ENCODE peak calls at places on chromosomes 2 and 18, in seven cellular contexts. Q is breast epithelium, M is sigmoid colon, O is HCT116, E is suprapubic skin, R is spleen, F is H1. N is an unnamed sample.

GRCh38 chr2:133026536-133027177 is 356.7 kb upstream of the LYPD1 start:
- DNase-seq in O (no peak), E (no peak), R (no peak), M (no peak), Q (no peak), F (peak), N (no peak)

GRCh38 chr2:25482341-25482740 is 140.6 kb upstream of the DNMT3A start:
- DNase-seq in Q (no peak), O (no peak), F (no peak), M (no peak), R (no peak), E (no peak), N (no peak)

GRCh38 chr2:163652741-163653140 is 83.1 kb downstream of the FIGN start:
- DNase-seq in O (no peak), Q (no peak), E (no peak), F (no peak), M (no peak), R (no peak), N (no peak)

GRCh38 chr18:78980279-78980771 is 707 bp downstream of the SALL3 start:
- DNase-seq in R (no peak), Q (no peak), F (no peak), M (no peak), E (no peak), O (no peak), N (no peak)

GRCh38 chr2:120758181-120759048 is 22.7 kb downstream of the GLI2 start:
- DNase-seq in O (no peak), M (peak), Q (no peak), E (peak), R (peak), F (no peak), N (no peak)

GRCh38 chr18:12779456-12779855 is 76.6 kb downstream of the PSMG2 start:
- DNase-seq in M (no peak), F (no peak), R (peak), Q (no peak), E (no peak), O (no peak), N (no peak)

GRCh38 chr2:166897666-166898065 is 9.4 kb downstream of the XIRP2 start:
- DNase-seq in Q (no peak), O (no peak), M (no peak), E (no peak), F (no peak), R (no peak), N (no peak)

GRCh38 chr2:18585526-18585925 is 3.8 kb downstream of the NT5C1B start:
- DNase-seq in Q (no peak), E (no peak), M (no peak), F (no peak), R (no peak), O (no peak), N (no peak)

GRCh38 chr2:56519806-56520205 is 336.0 kb downstream of the CCDC85A start:
- DNase-seq in E (no peak), O (no peak), M (no peak), R (no peak), Q (no peak), F (no peak), N (no peak)

GRCh38 chr2:45913539-45913938 is 262.1 kb downstream of the PRKCE start:
- DNase-seq in O (no peak), F (no peak), E (no peak), R (no peak), Q (no peak), M (no peak), N (no peak)

GRCh38 chr2:170930132-170931109 is 1.4 kb downstream of the GORASP2 start:
- DNase-seq in Q (peak), M (no peak), E (no peak), R (peak), F (no peak), O (peak), N (peak)

GRCh38 chr2:42369551-42370229 is 8.7 kb upstream of the COX7A2L start:
- DNase-seq in E (no peak), M (no peak), O (no peak), Q (no peak), R (no peak), F (no peak), N (no peak)

GRCh38 chr2:101272045-101272784 is 19.5 kb downstream of the CNOT11 start:
- DNase-seq in R (no peak), E (no peak), M (no peak), O (no peak), F (no peak), Q (no peak), N (peak)

GRCh38 chr2:69181806-69182427 is 168.9 kb downstream of the ANTXR1 start:
- DNase-seq in F (no peak), O (no peak), M (no peak), Q (no peak), E (no peak), R (no peak), N (no peak)

GRCh38 chr2:156125018-156125417 is 207.5 kb downstream of the NR4A2 start:
- DNase-seq in E (no peak), F (peak), Q (no peak), M (no peak), O (no peak), R (no peak), N (no peak)

GRCh38 chr2:69615078-69615630 is 28.4 kb downstream of the AAK1 start:
- DNase-seq in F (no peak), E (no peak), R (no peak), M (no peak), O (no peak), Q (no peak), N (no peak)

GRCh38 chr2:160252278-160252887 is 52.3 kb upstream of the ITGB6 start:
- DNase-seq in Q (no peak), F (no peak), R (no peak), O (peak), M (no peak), E (no peak), N (no peak)

GRCh38 chr2:59177748-59178147 is 936.6 kb upstream of the FANCL start:
- DNase-seq in E (no peak), F (no peak), M (no peak), R (no peak), Q (no peak), O (no peak), N (no peak)

GRCh38 chr2:223668302-223668998 is 66.3 kb upstream of the SCG2 start:
- DNase-seq in E (no peak), M (no peak), O (no peak), F (no peak), R (no peak), Q (no peak), N (no peak)

GRCh38 chr2:85457877-85458316 is 39.4 kb downstream of the SH2D6 start:
- DNase-seq in O (peak), R (peak), M (peak), E (no peak), F (no peak), Q (no peak), N (no peak)

GRCh38 chr2:72893594-72894319 is 6.5 kb downstream of the SPR start:
- DNase-seq in O (no peak), E (no peak), M (no peak), Q (no peak), R (no peak), F (no peak), N (peak)

GRCh38 chr2:190810981-190811587 is 69.5 kb upstream of the GLS start:
- DNase-seq in M (no peak), E (no peak), R (no peak), F (no peak), O (no peak), Q (no peak), N (no peak)

GRCh38 chr2:190809139-190809764 is 71.4 kb upstream of the GLS start:
- DNase-seq in R (no peak), M (no peak), Q (no peak), O (no peak), E (no peak), F (no peak), N (no peak)

GRCh38 chr2:190805843-190806242 is 74.8 kb upstream of the GLS start:
- DNase-seq in Q (no peak), M (no peak), R (no peak), E (no peak), O (no peak), F (no peak), N (no peak)

GRCh38 chr2:190812506-190813294 is 67.9 kb upstream of the GLS start:
- DNase-seq in R (no peak), M (no peak), O (no peak), E (no peak), Q (no peak), F (no peak), N (no peak)

GRCh38 chr2:190809876-190810525 is 70.6 kb upstream of the GLS start:
- DNase-seq in E (no peak), R (no peak), M (no peak), Q (no peak), F (no peak), O (no peak), N (no peak)
- TF ChIP-seq POLR2A in E (no peak), R (no peak), M (no peak), Q (no peak), F (no peak), O (no peak), N (no peak)

GRCh38 chr2:17331636-17332035 is 186.6 kb downstream of the RAD51AP2 start:
- DNase-seq in M (no peak), E (no peak), O (no peak), F (no peak), Q (no peak), R (no peak), N (no peak)

GRCh38 chr2:17328161-17328560 is 190.1 kb downstream of the RAD51AP2 start:
- DNase-seq in M (no peak), R (no peak), Q (no peak), E (no peak), F (no peak), O (no peak), N (no peak)

GRCh38 chr2:17326717-17327116 is 191.5 kb downstream of the RAD51AP2 start:
- DNase-seq in E (no peak), R (no peak), Q (no peak), M (no peak), O (no peak), F (no peak), N (no peak)

GRCh38 chr2:17327649-17328048 is 190.6 kb downstream of the RAD51AP2 start:
- DNase-seq in M (no peak), F (no peak), R (no peak), E (no peak), Q (no peak), O (no peak), N (no peak)
- TF ChIP-seq POLR2AphosphoS5 in M (no peak), F (no peak), R (no peak), E (no peak), Q (no peak), O (no peak), N (no peak)

DNA sequence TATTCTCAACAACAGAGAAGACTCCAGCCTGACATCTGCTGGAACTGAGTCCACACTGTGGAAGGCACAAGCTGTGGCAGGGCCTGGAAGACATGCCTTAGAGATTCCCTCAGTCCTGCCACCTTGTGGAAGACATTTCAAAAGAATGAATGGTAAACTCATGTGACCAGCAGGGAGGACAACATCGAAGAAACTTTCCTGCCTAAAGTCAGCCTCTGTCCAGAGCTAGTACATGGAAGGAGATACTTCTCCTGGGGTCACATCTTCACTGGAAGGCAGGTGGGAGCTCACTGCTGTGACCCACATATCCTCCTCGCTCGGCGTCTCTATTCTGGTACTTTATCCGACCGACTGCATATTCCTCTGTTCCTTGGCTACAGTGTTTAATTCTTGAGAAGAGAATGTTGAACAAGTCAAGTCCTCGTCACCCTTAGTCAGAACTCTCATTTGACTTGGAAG is 59.5 kb downstream of the PUM2 start:
- DNase-seq in M (no peak), R (no peak), F (peak), E (no peak), O (peak), Q (peak), N (no peak)
- TF ChIP-seq POLR2A in M (no peak), R (no peak), F (no peak), E (no peak), O (no peak), Q (no peak), N (no peak)

DNA sequence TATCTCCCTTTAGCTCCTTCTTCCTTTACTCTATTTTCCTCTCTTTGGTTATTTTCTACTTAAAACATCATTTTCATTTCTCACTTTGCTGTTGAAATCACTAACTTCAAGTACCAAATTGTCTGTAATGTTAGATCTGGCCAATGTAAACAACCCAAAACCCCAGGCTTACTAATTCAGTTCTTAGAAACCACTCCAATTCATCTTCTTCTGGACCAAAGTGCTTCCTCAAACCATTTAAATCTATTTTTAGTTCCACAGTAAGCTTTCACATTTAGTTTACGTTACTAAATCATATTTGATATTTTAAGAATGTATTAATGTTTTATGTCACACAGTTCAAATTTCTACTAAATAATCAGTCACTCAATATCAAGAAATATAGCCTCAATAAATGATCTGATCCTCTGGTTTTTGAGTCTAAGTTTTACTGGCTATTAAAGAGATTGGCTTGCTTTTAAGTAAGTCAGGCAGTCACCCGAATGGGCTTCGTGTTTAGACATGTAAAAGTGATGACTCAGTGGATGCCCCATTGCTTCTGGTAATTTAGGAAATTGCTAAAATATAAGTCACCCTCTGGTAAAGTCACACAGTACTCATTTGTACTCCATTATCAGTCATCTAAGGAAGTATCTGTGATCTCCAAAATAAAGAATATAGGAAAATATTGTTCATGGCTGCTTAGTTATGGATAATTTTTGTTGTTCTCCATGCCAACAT is 527.2 kb upstream of the SOX11 start:
- DNase-seq in Q (no peak), O (no peak), F (no peak), M (no peak), R (no peak), E (no peak), N (no peak)
- TF ChIP-seq POLR2AphosphoS5 in Q (no peak), O (no peak), F (no peak), M (no peak), R (no peak), E (no peak), N (no peak)

DNA sequence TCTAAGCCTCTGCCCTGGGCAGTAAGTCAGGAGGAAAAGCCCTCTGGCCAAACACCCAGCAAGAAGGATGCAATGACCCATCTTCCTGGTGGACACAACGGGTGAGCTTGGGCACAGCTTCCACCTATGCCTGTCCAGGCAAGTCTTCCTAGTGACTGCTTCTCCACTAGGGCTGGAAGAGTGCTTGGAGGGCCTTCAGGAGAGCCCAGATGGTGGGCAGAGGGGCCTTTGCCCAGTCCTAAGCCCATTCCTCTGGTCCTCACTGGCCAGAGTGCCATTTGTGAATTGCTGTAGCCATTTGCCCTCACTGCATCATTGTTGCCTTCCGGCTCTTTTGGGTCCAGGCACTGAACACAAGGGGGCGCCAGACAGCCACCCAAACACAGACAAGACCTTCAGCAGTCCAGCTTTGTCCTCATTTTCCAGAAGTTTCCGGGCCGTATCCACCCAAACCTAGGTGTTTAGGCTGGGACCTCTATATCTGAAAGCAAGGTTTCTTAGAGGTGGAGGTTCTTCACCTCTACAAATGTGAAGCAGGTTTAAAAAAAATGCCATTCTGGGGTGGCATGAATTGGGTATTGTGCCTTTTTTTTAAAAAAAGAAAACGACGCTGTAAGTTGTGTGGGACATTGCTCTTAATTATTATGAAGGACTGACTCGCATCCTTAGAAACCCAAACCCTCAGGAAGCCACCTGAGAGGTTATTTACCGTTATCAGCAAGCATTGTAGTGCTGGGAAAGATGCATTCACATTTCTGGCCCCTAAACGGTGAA is 29.5 kb downstream of the PAX8 start:
- DNase-seq in O (peak), E (no peak), M (peak), Q (peak), F (peak), R (peak), N (peak)
- TF ChIP-seq POLR2A in O (no peak), E (no peak), M (no peak), Q (no peak), F (no peak), R (no peak), N (no peak)

GRCh38 chr2:64454316-64455030 is 511 bp downstream of the LGALSL start:
- DNase-seq in F (no peak), M (peak), Q (peak), O (no peak), R (peak), E (no peak), N (peak)

GRCh38 chr2:64455031-64455332 is 1.0 kb downstream of the LGALSL start:
- DNase-seq in M (no peak), F (no peak), E (no peak), Q (no peak), O (no peak), R (no peak), N (no peak)

GRCh38 chr2:64455545-64455944 is 1.6 kb downstream of the LGALSL start:
- DNase-seq in F (no peak), Q (no peak), R (no peak), E (no peak), M (no peak), O (no peak), N (no peak)

GRCh38 chr2:64456298-64456697 is 2.3 kb downstream of the LGALSL start:
- DNase-seq in R (no peak), F (no peak), E (no peak), M (no peak), O (no peak), Q (no peak), N (no peak)

GRCh38 chr2:64453710-64454315 is at the start of gene LGALSL:
- DNase-seq in R (peak), O (peak), M (peak), F (no peak), E (peak), Q (peak), N (peak)
- TF ChIP-seq POLR2AphosphoS5 in R (peak), O (peak), M (peak), F (no peak), E (no peak), Q (no peak), N (no peak)

GRCh38 chr2:61176755-61177726 is 15.1 kb downstream of the C2orf74 start:
- DNase-seq in R (peak), E (peak), Q (peak), M (peak), O (peak), F (peak), N (peak)
- TF ChIP-seq POLR2A in R (peak), E (peak), Q (peak), M (peak), O (peak), F (peak), N (peak)

GRCh38 chr18:34990571-34990970 is 50.6 kb upstream of the MAPRE2 start:
- DNase-seq in E (no peak), Q (no peak), R (no peak), F (no peak), M (no peak), O (no peak), N (no peak)
- TF ChIP-seq POLR2AphosphoS5 in E (no peak), Q (no peak), R (no peak), F (no peak), M (no peak), O (no peak), N (no peak)

N was measured in GM12892.